ENCODE peak calls at places on chromosome 10, in ten cellular contexts. C is T-helper 2 cell, O is pancreas, G is NCI-H1436, X is RWPE1, P is nephron progenitor cell, L is NCI-H774, T is AML-193, W is HCEC 1CT, V is kidney glomerular epithelial cell. A is an unnamed sample.

GRCh38 chr10:107072786-107073185 is 91.7 kb downstream of the SORCS1 start:
- DNase-seq in C (no peak), O (no peak), G (no peak), X (no peak), P (no peak), L (no peak), T (no peak), W (no peak), V (no peak), A (no peak)

GRCh38 chr10:128047991-128048826 is 78.0 kb downstream of the MKI67 start:
- DNase-seq in C (peak; percentile 78), O (no peak), G (no peak), X (peak; percentile 89), P (no peak), L (no peak), T (peak; percentile 91), W (no peak), V (peak; percentile 4), A (no peak)

GRCh38 chr10:75165684-75166622 is 44.6 kb upstream of the VDAC2 start:
- DNase-seq in C (peak; percentile 80), O (no peak), G (no peak), X (no peak), P (no peak), L (no peak), T (peak; percentile 84), W (peak; percentile 8), V (no peak), A (no peak)

GRCh38 chr10:42980553-42981357 is 96.1 kb upstream of the RET start:
- DNase-seq in C (no peak), O (peak; percentile 25), G (no peak), X (no peak), P (no peak), L (no peak), T (no peak), W (no peak), V (no peak), A (no peak)

GRCh38 chr10:132855889-132856288 is 69.9 kb upstream of the NKX6-2 start:
- DNase-seq in C (no peak), O (no peak), G (no peak), X (no peak), P (no peak), L (no peak), T (no peak), W (no peak), V (no peak), A (no peak)

GRCh38 chr10:23479798-23480473 is 41.1 kb downstream of the OTUD1 start:
- DNase-seq in C (no peak), O (no peak), G (no peak), X (no peak), P (no peak), L (no peak), T (peak; percentile 79), W (no peak), V (no peak), A (no peak)

GRCh38 chr10:100419911-100420449 is 42.8 kb upstream of the WNT8B start:
- DNase-seq in C (no peak), O (no peak), G (no peak), X (no peak), P (no peak), L (no peak), T (peak; percentile 27), W (no peak), V (no peak), A (no peak)

GRCh38 chr10:58189269-58189668 is 78.4 kb downstream of the IPMK start:
- DNase-seq in C (no peak), O (no peak), G (no peak), X (peak; percentile 8), P (peak; percentile 10), L (no peak), T (no peak), W (no peak), V (no peak), A (no peak)

GRCh38 chr10:116049644-116050043 is 223.4 kb downstream of the GFRA1 start:
- DNase-seq in C (no peak), O (no peak), G (no peak), X (no peak), P (no peak), L (no peak), T (no peak), W (no peak), V (no peak), A (no peak)

GRCh38 chr10:116771101-116771705 is 28.8 kb upstream of the HSPA12A start:
- DNase-seq in C (no peak), O (no peak), G (no peak), X (peak; percentile 99), P (no peak), L (no peak), T (no peak), W (peak; percentile 79), V (peak; percentile 21), A (no peak)

GRCh38 chr10:15395912-15396311 is 24.8 kb upstream of the FAM171A1 start:
- DNase-seq in C (no peak), O (no peak), G (no peak), X (no peak), P (no peak), L (no peak), T (no peak), W (no peak), V (no peak), A (no peak)

GRCh38 chr10:100009793-100010676 is at the start of gene DNMBP:
- DNase-seq in C (peak; percentile 85), O (peak; percentile 92), G (peak; percentile 76), X (peak; percentile 95), P (peak; percentile 91), L (peak; percentile 46), T (peak; percentile 61), W (peak; percentile 90), V (peak; percentile 49), A (peak; percentile 31)

GRCh38 chr10:21508987-21509334 is 16.5 kb downstream of the SKIDA1 start:
- DNase-seq in C (no peak), O (no peak), G (no peak), X (no peak), P (no peak), L (no peak), T (no peak), W (no peak), V (no peak), A (no peak)

GRCh38 chr10:70323143-70323696 is 39.4 kb upstream of the NPFFR1 start:
- DNase-seq in C (peak; percentile 35), O (no peak), G (no peak), X (no peak), P (no peak), L (no peak), T (no peak), W (no peak), V (no peak), A (no peak)